ENCODE peak calls at places on chromosome 21, in ten cellular contexts. T is GM23248, G is PC-9, S is MM.1S, D is fibroblast of lung, K is IMR-90, X is OCI-LY7, C is PC-3, Q is neuronal stem cell, Y is hepatocyte. U is an unnamed sample.
A peak's percentile ranks its signal among the peaks of the same experiment; 100 is the strongest.

GRCh38 chr21:23950344-23950743 is 1656.9 kb downstream of the MRPL39 start:
- DNase-seq in T (no peak), G (no peak), S (no peak), D (no peak), K (no peak), X (no peak), C (no peak), Q (no peak), Y (no peak), U (no peak)

GRCh38 chr21:18249542-18250152 is 5.0 kb downstream of the CHODL start:
- DNase-seq in T (no peak), G (no peak), S (peak; percentile 56), D (no peak), K (no peak), X (no peak), C (peak; percentile 13), Q (no peak), Y (no peak), U (peak; percentile 39)

GRCh38 chr21:29232601-29233541 is 65.9 kb upstream of the BACH1 start:
- DNase-seq in T (peak; percentile 85), G (peak; percentile 57), S (no peak), D (peak; percentile 77), K (peak; percentile 55), X (peak; percentile 4), C (peak; percentile 61), Q (no peak), Y (peak; percentile 32), U (peak; percentile 51)

GRCh38 chr21:31180256-31181088 is 142.2 kb upstream of the KRTAP19-8 start:
- DNase-seq in T (peak; percentile 68), G (no peak), S (peak; percentile 59), D (peak; percentile 25), K (peak; percentile 54), X (peak; percentile 51), C (peak; percentile 71), Q (no peak), Y (peak; percentile 56), U (peak; percentile 47)

GRCh38 chr21:43917515-43918384 is 52.7 kb downstream of the AGPAT3 start:
- DNase-seq in T (no peak), G (no peak), S (peak; percentile 82), D (no peak), K (no peak), X (no peak), C (peak; percentile 37), Q (no peak), Y (no peak), U (no peak)

GRCh38 chr21:42865361-42866160 is 13.8 kb downstream of the WDR4 start:
- DNase-seq in T (peak; percentile 50), G (no peak), S (no peak), D (no peak), K (no peak), X (no peak), C (no peak), Q (no peak), Y (no peak), U (no peak)

GRCh38 chr21:38429011-38429410 is 69.3 kb downstream of the ERG start:
- DNase-seq in T (no peak), G (no peak), S (no peak), D (no peak), K (no peak), X (no peak), C (no peak), Q (no peak), Y (no peak), U (no peak)

GRCh38 chr21:40049031-40049958 is 182.1 kb downstream of the PCP4 start:
- DNase-seq in T (no peak), G (no peak), S (no peak), D (peak; percentile 84), K (peak; percentile 11), X (no peak), C (no peak), Q (no peak), Y (peak; percentile 21), U (no peak)

GRCh38 chr21:34986561-34987533 is 62.3 kb downstream of the RUNX1 start:
- DNase-seq in T (peak; percentile 67), G (no peak), S (peak; percentile 46), D (peak; percentile 98), K (peak; percentile 81), X (no peak), C (peak; percentile 62), Q (peak; percentile 27), Y (peak; percentile 26), U (peak; percentile 53)

GRCh38 chr21:34989337-34990151 is 59.6 kb downstream of the RUNX1 start:
- DNase-seq in T (peak; percentile 65), G (no peak), S (no peak), D (peak; percentile 75), K (no peak), X (no peak), C (no peak), Q (no peak), Y (no peak), U (no peak)

GRCh38 chr21:34988625-34989024 is 60.5 kb downstream of the RUNX1 start:
- DNase-seq in T (no peak), G (no peak), S (no peak), D (no peak), K (no peak), X (no peak), C (no peak), Q (no peak), Y (no peak), U (no peak)

GRCh38 chr21:34988139-34988538 is 61.0 kb downstream of the RUNX1 start:
- DNase-seq in T (no peak), G (no peak), S (no peak), D (no peak), K (no peak), X (no peak), C (no peak), Q (no peak), Y (no peak), U (no peak)

GRCh38 chr21:34987673-34988072 is 61.4 kb downstream of the RUNX1 start:
- DNase-seq in T (no peak), G (no peak), S (peak; percentile 68), D (no peak), K (no peak), X (no peak), C (no peak), Q (no peak), Y (no peak), U (no peak)
- H3K27ac ChIP-seq in T (no peak overlapping the region), G (no peak overlapping the region), S (no peak overlapping the region), D (no peak overlapping the region), K (no peak overlapping the region), X (no peak overlapping the region), C (no peak overlapping the region), Q (no peak overlapping the region), Y (no peak overlapping the region), U (no peak overlapping the region)

GRCh38 chr21:36255650-36256047 is 64.3 kb upstream of the MORC3 start:
- DNase-seq in T (no peak), G (no peak), S (peak; percentile 88), D (no peak), K (no peak), X (peak; percentile 78), C (no peak), Q (no peak), Y (no peak), U (no peak)
- H3K4me2 ChIP-seq in T (no peak overlapping the region), G (no peak overlapping the region), S (peak overlapping the region; percentile 52), D (no peak overlapping the region), K (no peak overlapping the region), X (peak overlapping the region; percentile 67), C (no peak overlapping the region), Q (no peak overlapping the region), Y (no peak overlapping the region), U (no peak overlapping the region)

GRCh38 chr21:45403825-45404725 is 890 bp upstream of the COL18A1 start:
- DNase-seq in T (peak; percentile 58), G (no peak), S (no peak), D (peak; percentile 83), K (peak; percentile 31), X (no peak), C (no peak), Q (no peak), Y (peak; percentile 58), U (peak; percentile 94)

GRCh38 chr21:45403133-45403824 is 1.7 kb upstream of the COL18A1 start:
- DNase-seq in T (no peak), G (peak; percentile 80), S (no peak), D (no peak), K (no peak), X (no peak), C (peak; percentile 83), Q (no peak), Y (no peak), U (no peak)

GRCh38 chr21:45405819-45406762 is 1.1 kb downstream of the COL18A1 start:
- DNase-seq in T (peak; percentile 23), G (peak; percentile 63), S (no peak), D (peak; percentile 68), K (peak; percentile 44), X (no peak), C (peak; percentile 63), Q (peak; percentile 69), Y (peak; percentile 60), U (peak; percentile 63)

GRCh38 chr21:45405271-45405818 is 380 bp downstream of the COL18A1 start:
- DNase-seq in T (peak; percentile 57), G (no peak), S (no peak), D (peak; percentile 33), K (peak; percentile 34), X (no peak), C (peak; percentile 52), Q (no peak), Y (peak; percentile 69), U (no peak)

DNA sequence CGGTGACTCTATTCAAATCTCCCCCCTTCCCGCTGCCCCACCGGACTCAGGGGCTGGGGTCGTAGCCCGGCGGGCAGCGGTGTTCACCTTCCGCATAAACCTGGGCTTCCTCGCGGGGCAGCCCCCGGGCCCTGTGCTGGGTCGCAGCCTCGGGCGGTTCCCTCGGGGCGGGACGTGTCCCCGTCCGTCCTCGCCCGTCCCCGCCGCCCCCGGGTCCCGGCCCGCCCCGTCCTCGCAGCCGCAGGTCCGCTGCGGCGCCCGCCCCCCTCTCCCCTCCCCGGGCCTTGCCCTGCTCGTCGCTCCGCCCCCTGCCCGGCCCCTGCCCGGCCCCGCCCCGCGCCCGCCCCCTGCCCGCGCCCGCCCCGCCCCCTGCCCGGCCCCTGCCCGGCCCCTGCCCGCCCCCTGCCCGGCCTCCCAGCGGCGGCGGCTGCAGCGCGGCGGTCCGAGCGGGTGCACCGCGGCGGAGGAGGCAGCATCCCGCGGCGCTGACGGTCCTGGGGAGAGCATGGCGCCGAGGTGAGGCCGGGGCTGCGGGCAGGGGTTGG is at the start of gene COL18A1:
- DNase-seq in T (peak; percentile 67), G (no peak), S (no peak), D (peak; percentile 41), K (peak; percentile 42), X (no peak), C (peak; percentile 43), Q (peak; percentile 57), Y (peak; percentile 88), U (peak; percentile 73)
- H3K27ac ChIP-seq in T (no peak within 1 kb of the TSS), G (no peak within 1 kb of the TSS), S (no peak within 1 kb of the TSS), D (peak within 1 kb of the TSS; percentile 50), K (peak within 1 kb of the TSS; percentile 61), X (no peak within 1 kb of the TSS), C (peak within 1 kb of the TSS; percentile 30), Q (no peak within 1 kb of the TSS), Y (peak within 1 kb of the TSS; percentile 66), U (peak within 1 kb of the TSS; percentile 96)

GRCh38 chr21:46297311-46298082 is 11.4 kb downstream of the YBEY start:
- DNase-seq in T (peak; percentile 60), G (no peak), S (no peak), D (peak; percentile 33), K (no peak), X (no peak), C (no peak), Q (no peak), Y (no peak), U (peak; percentile 43)

GRCh38 chr21:46298083-46298412 is 11.9 kb downstream of the YBEY start:
- DNase-seq in T (no peak), G (no peak), S (no peak), D (no peak), K (no peak), X (no peak), C (no peak), Q (no peak), Y (no peak), U (no peak)

GRCh38 chr21:46295177-46295711 is 9.1 kb downstream of the YBEY start:
- DNase-seq in T (peak; percentile 30), G (no peak), S (no peak), D (peak; percentile 85), K (peak; percentile 69), X (no peak), C (no peak), Q (no peak), Y (no peak), U (peak; percentile 33)

GRCh38 chr21:46294647-46295176 is 8.6 kb downstream of the YBEY start:
- DNase-seq in T (peak; percentile 80), G (peak; percentile 60), S (no peak), D (peak; percentile 86), K (peak; percentile 68), X (no peak), C (no peak), Q (no peak), Y (no peak), U (peak; percentile 31)

DNA sequence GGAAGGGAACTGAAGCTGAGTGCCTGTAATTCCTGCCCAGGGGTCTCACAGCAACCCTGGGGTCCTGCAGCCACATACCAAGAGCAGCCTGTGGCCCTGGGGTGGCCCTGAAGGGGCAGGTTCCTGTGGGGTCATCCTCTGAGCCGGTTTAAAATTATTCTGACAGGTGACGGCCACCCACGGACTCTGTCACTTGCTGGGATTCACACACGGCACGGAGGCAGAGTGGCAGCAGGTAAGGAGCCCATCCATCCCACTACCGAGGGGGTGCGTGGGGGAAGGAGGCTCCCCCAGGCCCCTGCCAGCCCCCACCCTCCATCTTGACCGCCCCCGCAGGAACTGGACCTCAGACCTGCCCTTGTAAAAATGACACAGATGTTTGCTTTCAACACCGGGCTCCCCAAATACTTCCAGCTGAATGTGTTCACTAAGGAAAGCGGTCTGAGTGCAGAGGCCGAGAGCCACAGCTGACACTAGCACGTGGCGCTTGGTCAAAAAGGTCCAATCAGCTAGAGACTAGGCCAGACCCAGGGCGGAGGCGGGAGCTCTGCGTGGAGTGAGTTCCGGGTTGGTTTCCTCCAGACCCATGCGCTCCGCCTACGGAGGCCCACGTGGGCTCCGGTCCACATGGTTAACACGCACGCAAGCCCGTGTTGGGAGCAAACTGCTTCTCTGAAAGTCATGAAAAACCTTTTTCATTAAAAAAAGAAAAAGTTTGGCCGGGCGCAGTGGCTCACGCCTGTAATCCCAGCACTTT is 10.0 kb downstream of the YBEY start:
- DNase-seq in T (peak; percentile 92), G (no peak), S (no peak), D (peak; percentile 40), K (peak; percentile 32), X (peak; percentile 71), C (no peak), Q (no peak), Y (peak; percentile 38), U (peak; percentile 76)
- H3K4me2 ChIP-seq in T (peak overlapping the region; percentile 28), G (no peak overlapping the region), S (no peak overlapping the region), D (peak overlapping the region; percentile 23), K (no peak overlapping the region), X (peak overlapping the region; percentile 41), C (no peak overlapping the region), Q (no peak overlapping the region), Y (no peak overlapping the region), U (no peak overlapping the region)

U was measured in mesendoderm.